ENCODE peak calls at places on chromosome 7, in four cellular contexts. M is SK-N-SH, Q is K562, B is GM12878. C is an unnamed sample.

GRCh38 chr7:2046581-2047271 is 186.0 kb downstream of the MAD1L1 start:
- DNase-seq in M (no peak), Q (no peak), B (no peak), C (no peak)

GRCh38 chr7:49852619-49853462 is 79.4 kb downstream of the VWC2 start:
- DNase-seq in M (peak; percentile 68), Q (peak; percentile 23), B (no peak), C (peak; percentile 46)

GRCh38 chr7:106062521-106062931 is 49.6 kb downstream of the SYPL1 start:
- DNase-seq in M (no peak), Q (no peak), B (no peak), C (no peak)

GRCh38 chr7:147300293-147300692 is 1183.7 kb downstream of the CNTNAP2 start:
- DNase-seq in M (no peak), Q (no peak), B (no peak), C (no peak)

GRCh38 chr7:148116195-148116594 is 474.4 kb upstream of the C7orf33 start:
- DNase-seq in M (no peak), Q (no peak), B (no peak), C (no peak)

GRCh38 chr7:119329715-119330114 is 943.3 kb upstream of the KCND2 start:
- DNase-seq in M (no peak), Q (no peak), B (no peak), C (no peak)

GRCh38 chr7:90432752-90433151 is 29.5 kb downstream of the CLDN12 start:
- DNase-seq in M (no peak), Q (no peak), B (no peak), C (no peak)

GRCh38 chr7:22109761-22110160 is 164.1 kb upstream of the CDCA7L start:
- DNase-seq in M (peak; percentile 35), Q (peak; percentile 66), B (no peak), C (peak; percentile 66)

GRCh38 chr7:127692200-127692599 is 40.2 kb downstream of the SND1 start:
- DNase-seq in M (no peak), Q (no peak), B (no peak), C (no peak)

GRCh38 chr7:82605247-82605864 is 161.8 kb upstream of the CACNA2D1 start:
- DNase-seq in M (peak; percentile 65), Q (peak; percentile 43), B (no peak), C (no peak)

GRCh38 chr7:106545275-106545674 is 115.7 kb downstream of the CCDC71L start:
- DNase-seq in M (no peak), Q (no peak), B (no peak), C (no peak)

GRCh38 chr7:36198854-36199266 is 45.8 kb downstream of the EEPD1 start:
- DNase-seq in M (no peak), Q (no peak), B (no peak), C (no peak)

GRCh38 chr7:68321776-68322496 is 1276.3 kb upstream of the AUTS2 start:
- DNase-seq in M (no peak), Q (no peak), B (no peak), C (no peak)

GRCh38 chr7:68319061-68319460 is 1279.2 kb upstream of the AUTS2 start:
- DNase-seq in M (no peak), Q (no peak), B (no peak), C (no peak)

GRCh38 chr7:68321076-68321639 is 1277.1 kb upstream of the AUTS2 start:
- DNase-seq in M (peak; percentile 50), Q (no peak), B (no peak), C (no peak)

DNA sequence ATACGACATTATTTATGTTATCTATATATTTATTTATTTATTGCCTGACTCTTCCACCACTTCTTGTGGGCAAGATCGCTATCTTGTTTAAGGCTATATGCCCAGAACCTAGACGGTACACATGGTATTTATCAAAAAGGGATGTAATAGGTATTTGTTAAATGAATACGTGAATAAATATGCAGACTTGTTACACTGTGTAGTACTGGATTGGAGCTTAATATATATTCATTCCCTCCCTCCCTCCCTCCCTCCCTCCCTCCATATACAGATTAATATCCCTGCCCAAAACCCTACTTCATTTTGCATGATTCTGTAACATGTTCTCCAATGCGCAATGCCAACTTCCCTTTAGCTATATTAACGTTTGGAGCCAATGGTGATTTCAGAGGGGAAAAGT is 1273.7 kb upstream of the AUTS2 start:
- DNase-seq in M (no peak), Q (no peak), B (no peak), C (no peak)
- TF ChIP-seq NRF1 in M (no peak), Q (no peak), B (no peak), C (no peak)

DNA sequence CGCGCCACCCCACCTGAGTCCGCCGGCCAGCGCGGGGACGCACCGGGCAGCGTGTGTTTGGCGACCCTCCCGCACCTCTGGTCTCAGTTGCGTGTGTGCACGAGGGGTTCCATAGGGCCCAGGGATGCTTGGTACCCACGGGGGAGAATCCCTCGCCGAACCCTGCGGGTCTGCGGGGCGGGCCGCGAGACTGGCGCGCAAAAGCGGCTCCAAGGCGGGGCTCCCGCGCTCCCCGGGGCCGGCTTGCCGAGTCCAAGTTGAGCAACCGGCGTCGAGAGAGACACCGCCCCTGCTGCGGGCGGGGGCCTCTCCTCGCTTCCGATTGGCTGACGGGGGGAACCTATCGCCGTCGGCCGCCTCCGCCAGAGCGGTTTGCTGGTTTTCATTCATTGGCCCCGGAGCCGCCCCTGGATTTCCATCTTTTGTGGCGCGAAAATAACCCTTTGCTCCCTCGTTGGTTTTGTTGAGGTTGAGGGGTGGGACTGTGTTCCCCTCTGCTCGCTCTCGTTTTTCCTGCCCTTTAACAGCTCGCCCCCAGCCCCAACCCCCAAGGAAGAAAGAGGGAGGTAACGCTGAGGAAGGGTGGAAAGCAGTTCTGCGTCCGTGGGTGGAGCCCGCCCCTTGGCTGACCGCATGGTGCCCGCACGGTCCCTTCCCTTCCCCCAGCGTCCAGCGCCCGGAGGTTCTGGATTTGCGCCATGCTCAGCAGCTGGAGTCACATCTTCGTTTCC is 4.0 kb upstream of the IGF2BP3 start:
- DNase-seq in M (peak; percentile 94), Q (peak; percentile 96), B (peak; percentile 76), C (peak; percentile 95)
- TF ChIP-seq EP300 in M (peak; percentile 34), Q (peak; percentile 71), B (no peak), C (no peak)

GRCh38 chr7:144584741-144585140 is 181.2 kb upstream of the NOBOX start:
- DNase-seq in M (no peak), Q (no peak), B (no peak), C (no peak)
- TF ChIP-seq MAX in M (no peak), Q (no peak), B (no peak), C (no peak)

DNA sequence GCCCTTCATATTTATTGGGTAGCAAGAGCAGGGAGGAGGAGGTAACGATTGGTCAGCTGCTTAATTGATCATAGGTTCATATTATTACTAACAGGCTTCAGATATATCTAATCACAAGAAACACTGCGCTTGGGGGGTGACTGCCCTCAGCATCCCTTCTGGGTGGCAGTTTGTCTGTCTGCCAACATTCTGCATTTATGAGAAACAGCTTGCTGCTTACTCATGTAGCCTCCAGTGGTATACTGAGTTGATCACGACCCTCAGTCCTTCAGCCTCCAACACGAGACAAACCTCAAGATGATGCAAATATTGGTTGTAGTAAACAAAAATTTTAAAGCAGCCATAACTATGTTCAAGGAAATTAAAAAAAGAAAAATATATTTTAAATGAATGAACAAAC is 657.8 kb upstream of the PHF14 start:
- DNase-seq in M (no peak), Q (no peak), B (no peak), C (no peak)
- TF ChIP-seq NRF1 in M (no peak), Q (no peak), B (no peak), C (no peak)